ENCODE peak calls at places on chromosomes 1 and 21, in six cellular contexts. W is Panc1, V is uterus, G is right lobe of liver, P is gastrocnemius medialis, A is left lung. S is an unnamed sample.
A peak's percentile ranks its signal among the peaks of the same experiment; 100 is the strongest.

GRCh38 chr1:77015748-77016341 is 148.6 kb downstream of the ST6GALNAC5 start:
- DNase-seq in W (no peak), V (no peak), G (no peak), P (no peak), A (no peak), S (no peak)

GRCh38 chr1:238789916-238790667 is 596.3 kb upstream of the CHRM3 start:
- DNase-seq in W (no peak), V (no peak), G (no peak), P (no peak), A (no peak), S (no peak)

GRCh38 chr21:42120056-42120903 is 49.2 kb downstream of the UMODL1 start:
- DNase-seq in W (no peak), V (no peak), G (no peak), P (no peak), A (no peak), S (no peak)

GRCh38 chr1:220527279-220528048 is 472 bp upstream of the MARK1 start:
- DNase-seq in W (no peak), V (peak; percentile 23), G (no peak), P (peak; percentile 24), A (no peak), S (peak; percentile 25)

GRCh38 chr1:64150266-64150665 is 53.2 kb upstream of the UBE2U start:
- DNase-seq in W (no peak), V (no peak), G (no peak), P (no peak), A (no peak), S (no peak)

GRCh38 chr21:25790122-25790951 is 55.6 kb downstream of the GABPA start:
- DNase-seq in W (peak; percentile 38), V (no peak), G (no peak), P (no peak), A (no peak), S (no peak)

GRCh38 chr1:169250022-169250421 is 117.6 kb downstream of the NME7 start:
- DNase-seq in W (no peak), V (no peak), G (no peak), P (no peak), A (no peak), S (no peak)

GRCh38 chr1:15207031-15207828 is 39.8 kb upstream of the FHAD1 start:
- DNase-seq in W (no peak), V (no peak), G (no peak), P (no peak), A (no peak), S (no peak)

GRCh38 chr1:156140879-156141707 is 12.3 kb upstream of the SEMA4A start:
- DNase-seq in W (no peak), V (no peak), G (no peak), P (no peak), A (no peak), S (peak; percentile 39)

GRCh38 chr21:33308586-33309490 is 15.9 kb upstream of the IFNAR1 start:
- DNase-seq in W (no peak), V (no peak), G (no peak), P (no peak), A (no peak), S (no peak)

GRCh38 chr1:177209357-177209756 is 38.6 kb downstream of the BRINP2 start:
- DNase-seq in W (peak; percentile 98), V (peak; percentile 36), G (peak; percentile 58), P (peak; percentile 85), A (no peak), S (peak; percentile 75)

GRCh38 chr21:46667735-46668380 is 32.4 kb downstream of the PRMT2 start:
- DNase-seq in W (no peak), V (no peak), G (no peak), P (no peak), A (peak; percentile 81), S (no peak)

GRCh38 chr1:245800901-245801605 is 646.3 kb downstream of the KIF26B start:
- DNase-seq in W (no peak), V (no peak), G (no peak), P (no peak), A (no peak), S (no peak)

GRCh38 chr1:33660244-33660643 is 187.8 kb downstream of the ZSCAN20 start:
- DNase-seq in W (no peak), V (no peak), G (no peak), P (no peak), A (no peak), S (no peak)

DNA sequence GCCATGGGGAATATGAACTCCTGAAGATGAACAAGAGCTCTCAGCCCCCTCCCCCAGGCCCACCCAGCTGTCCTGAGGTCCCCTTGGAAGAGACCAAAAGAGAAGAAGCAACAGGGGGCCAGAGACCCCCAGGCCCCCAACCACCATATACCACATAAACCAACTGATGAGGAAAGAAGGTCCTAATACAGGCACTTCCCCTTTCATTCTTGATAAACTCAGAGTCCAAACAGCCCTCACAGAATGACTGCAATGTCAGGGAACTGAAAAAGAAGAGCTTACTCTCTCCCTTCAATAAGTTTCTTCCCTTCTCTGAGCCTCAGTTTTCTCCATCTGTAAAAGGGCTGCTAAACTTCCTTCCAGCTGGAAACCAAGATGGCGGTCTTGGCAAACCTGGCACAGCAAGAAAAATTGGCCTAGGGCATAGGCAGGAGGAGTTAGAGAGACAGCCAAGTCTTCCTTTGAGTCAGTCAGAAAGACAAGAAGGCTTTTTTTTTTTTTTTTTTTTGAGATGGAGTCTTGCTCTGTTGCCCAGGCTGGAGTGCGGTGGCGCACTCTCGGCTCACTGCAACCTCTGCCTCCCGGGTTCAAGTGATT is 90.5 kb downstream of the VWA5B1 start:
- DNase-seq in W (no peak), V (no peak), G (no peak), P (no peak), A (no peak), S (no peak)
- H3K4me3 ChIP-seq in W (no peak overlapping the region), V (no peak overlapping the region), G (no peak overlapping the region), P (no peak overlapping the region), A (no peak overlapping the region), S (no peak overlapping the region)

DNA sequence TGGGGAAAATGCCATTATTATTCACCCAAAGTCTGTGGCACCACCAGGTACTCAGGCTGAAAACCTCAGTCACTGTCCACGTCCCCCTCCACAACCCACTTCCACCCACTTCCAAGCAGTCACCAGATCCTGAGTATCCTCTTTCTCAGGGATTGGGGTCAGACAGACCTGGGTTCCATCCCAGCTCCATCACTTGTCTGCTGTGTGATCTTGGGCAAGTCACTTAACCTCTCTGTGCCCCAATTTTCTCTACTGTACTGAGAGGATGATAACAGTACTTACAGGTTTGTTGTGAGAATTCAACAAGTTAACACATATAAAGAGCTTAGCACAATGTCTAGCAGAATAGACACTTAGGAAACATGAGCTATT is 29.7 kb upstream of the FOXO6 start:
- DNase-seq in W (no peak), V (no peak), G (peak; percentile 1), P (no peak), A (no peak), S (no peak)
- TF ChIP-seq CTCF in W (peak; percentile 19), V (no peak), G (no peak), P (no peak), A (no peak), S (no peak)

GRCh38 chr1:3963554-3963953 is 63.5 kb upstream of the C1orf174 start:
- DNase-seq in W (no peak), V (no peak), G (no peak), P (no peak), A (no peak), S (no peak)
- H3K9me3 ChIP-seq in W (no peaks in the 10 kb centered on the region), V (no peaks in the 10 kb centered on the region), G (no peaks in the 10 kb centered on the region), P (no peaks in the 10 kb centered on the region), A (peaks cover 7% of the 10 kb centered on the region), S (no peaks in the 10 kb centered on the region)

GRCh38 chr1:247212914-247213617 is 41.2 kb upstream of the ZNF124 start:
- DNase-seq in W (no peak), V (no peak), G (no peak), P (no peak), A (no peak), S (no peak)
- H3K4me3 ChIP-seq in W (no peak overlapping the region), V (no peak overlapping the region), G (no peak overlapping the region), P (no peak overlapping the region), A (no peak overlapping the region), S (no peak overlapping the region)

DNA sequence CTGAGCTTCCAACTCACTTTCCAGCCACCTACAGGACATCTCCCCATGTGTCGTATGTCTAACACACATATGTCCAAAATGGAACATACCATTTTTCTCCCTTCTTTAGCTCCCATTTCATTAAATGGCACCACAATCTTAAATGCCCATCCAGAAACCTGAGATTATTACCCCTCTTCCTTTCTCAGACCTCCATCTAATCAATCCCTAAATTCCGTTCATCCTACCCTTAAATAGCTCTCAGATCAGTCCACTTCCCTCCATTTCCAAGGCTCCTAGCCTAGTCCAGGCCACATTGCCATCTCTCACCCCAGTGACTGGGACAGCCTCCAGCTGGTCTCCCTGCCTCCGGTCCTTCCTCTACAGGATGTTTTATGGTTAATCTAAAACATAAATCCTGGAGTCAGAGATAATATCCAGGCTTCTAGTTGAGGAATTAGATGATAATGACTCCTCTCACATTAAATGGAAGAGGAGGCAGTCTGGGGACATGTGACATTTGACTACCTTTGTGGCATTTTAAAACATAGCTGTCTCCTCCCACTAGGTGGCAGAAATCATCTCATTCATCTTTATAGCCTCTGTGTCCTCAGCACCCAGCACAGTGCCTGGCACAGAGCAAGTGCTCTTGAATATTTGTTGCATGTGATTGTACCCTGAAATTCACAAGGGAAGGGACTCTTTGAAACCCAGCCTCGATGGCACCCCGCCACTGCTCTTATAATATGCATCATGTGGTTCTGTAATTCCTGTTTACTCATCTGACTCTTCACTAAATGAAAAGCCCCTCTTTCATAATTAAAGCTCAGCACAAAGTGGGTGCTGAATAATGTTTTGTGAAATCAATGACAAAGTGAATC is 102.3 kb downstream of the TMEM53 start:
- DNase-seq in W (no peak), V (no peak), G (no peak), P (no peak), A (no peak), S (no peak)
- TF ChIP-seq CTCF in W (peak; percentile 78), V (no peak), G (peak; percentile 60), P (no peak), A (peak; percentile 26), S (peak; percentile 32)

DNA sequence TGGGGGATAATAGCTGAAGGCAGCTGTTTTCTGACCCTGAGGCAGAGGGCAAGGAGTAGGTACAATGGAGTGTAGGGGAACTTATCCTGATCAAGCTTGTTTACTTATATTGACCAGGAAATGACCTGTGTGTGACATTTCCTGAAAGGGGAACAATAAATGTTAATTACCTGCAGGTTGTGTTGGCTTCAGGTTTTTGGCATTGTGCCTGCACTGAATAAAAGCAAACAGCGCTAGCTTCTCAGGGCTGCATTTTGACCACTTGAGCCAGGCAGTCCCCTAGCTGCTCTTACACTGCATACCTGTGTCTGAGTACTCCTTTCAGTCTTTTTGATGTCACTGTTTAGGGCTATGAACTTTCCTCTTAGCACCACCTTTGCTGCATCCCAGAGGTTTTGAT is 40.6 kb downstream of the DRAM2 start:
- DNase-seq in W (no peak), V (no peak), G (no peak), P (no peak), A (no peak), S (no peak)
- H3K9me3 ChIP-seq in W (no peaks in the 10 kb centered on the region), V (no peaks in the 10 kb centered on the region), G (no peaks in the 10 kb centered on the region), P (no peaks in the 10 kb centered on the region), A (peaks cover 70% of the 10 kb centered on the region), S (peaks cover 11% of the 10 kb centered on the region)

GRCh38 chr21:45507888-45508508 is 34.2 kb downstream of the SLC19A1 start:
- DNase-seq in W (no peak), V (no peak), G (peak; percentile 48), P (no peak), A (no peak), S (no peak)
- H3K4me3 ChIP-seq in W (no peak overlapping the region), V (no peak overlapping the region), G (no peak overlapping the region), P (no peak overlapping the region), A (no peak overlapping the region), S (no peak overlapping the region)

GRCh38 chr1:207565546-207566468 is 69.8 kb downstream of the CR1 start:
- DNase-seq in W (no peak), V (no peak), G (no peak), P (no peak), A (no peak), S (no peak)
- TF ChIP-seq CTCF in W (peak; percentile 75), V (no peak), G (peak; percentile 41), P (no peak), A (peak; percentile 21), S (peak; percentile 10)